ENCODE peak calls at places on chromosomes 3 and 15, in six cellular contexts. W, U, B, O, R and E are unnamed samples. For H3K27me3, the result is how much of the 10 kb centered on the place peaks cover.

GRCh38 chr15:63908986-63909385 is 75.2 kb upstream of the HERC1 start:
- DNase-seq in O (peak), R (peak), U (no peak), W (no peak), B (no peak), E (no peak)

GRCh38 chr15:31345606-31346366 is 19.2 kb downstream of the KLF13 start:
- DNase-seq in W (no peak), O (no peak), U (no peak), B (no peak), R (no peak), E (no peak)

GRCh38 chr15:71658036-71658435 is 152.3 kb upstream of the NR2E3 start:
- DNase-seq in W (no peak), O (no peak), B (no peak), R (no peak), U (no peak), E (no peak)

GRCh38 chr3:126261037-126261436 is 80.7 kb upstream of the ALDH1L1 start:
- DNase-seq in O (peak), W (no peak), R (peak), B (no peak), U (no peak), E (peak)

GRCh38 chr15:19899021-19899824 is 642.4 kb downstream of the GOLGA6L6 start:
- DNase-seq in R (no peak), W (no peak), U (no peak), B (no peak), O (no peak), E (no peak)

GRCh38 chr15:85118173-85118572 is 136.5 kb downstream of the PDE8A start:
- DNase-seq in B (no peak), U (no peak), W (no peak), R (no peak), O (no peak), E (no peak)

GRCh38 chr3:120693439-120694172 is 11.6 kb upstream of the HGD start:
- DNase-seq in R (peak), B (no peak), O (peak), W (no peak), U (no peak), E (no peak)

GRCh38 chr3:140859592-140860336 is 81.9 kb upstream of the SLC25A36 start:
- DNase-seq in U (no peak), W (no peak), R (no peak), O (no peak), B (no peak), E (no peak)

GRCh38 chr3:46127503-46127902 is 80.6 kb downstream of the CCR1 start:
- DNase-seq in U (no peak), B (no peak), R (peak), O (peak), W (no peak), E (no peak)

GRCh38 chr3:18295171-18295920 is 129.8 kb downstream of the SATB1 start:
- DNase-seq in O (peak), B (peak), U (peak), R (peak), W (no peak), E (no peak)

GRCh38 chr15:28977377-28978010 is 91.7 kb downstream of the APBA2 start:
- DNase-seq in O (peak), W (no peak), U (peak), B (peak), R (peak), E (no peak)

GRCh38 chr3:107598926-107599754 is 76.4 kb downstream of the BBX start:
- DNase-seq in U (peak), R (peak), B (no peak), W (peak), O (peak), E (no peak)

GRCh38 chr15:48858401-48858800 is 19.5 kb upstream of the EID1 start:
- DNase-seq in W (no peak), B (no peak), U (no peak), O (peak), R (peak), E (no peak)

GRCh38 chr15:98150084-98150483 is 189.6 kb downstream of the ARRDC4 start:
- DNase-seq in O (no peak), R (no peak), U (no peak), B (no peak), W (no peak), E (no peak)

GRCh38 chr3:24598691-24599090 is 104.0 kb upstream of the THRB start:
- DNase-seq in W (no peak), B (no peak), R (peak), U (no peak), O (no peak), E (no peak)

GRCh38 chr3:153752405-153753027 is 368.7 kb upstream of the ARHGEF26 start:
- DNase-seq in W (no peak), U (no peak), R (peak), O (no peak), B (no peak), E (no peak)

GRCh38 chr3:129014148-129014547 is 13.0 kb downstream of the EFCC1 start:
- DNase-seq in W (no peak), O (peak), U (no peak), R (no peak), B (no peak), E (no peak)

GRCh38 chr3:143464850-143465249 is 345.3 kb downstream of the CHST2 start:
- DNase-seq in B (no peak), O (peak), U (no peak), W (no peak), R (peak), E (no peak)

GRCh38 chr15:72271895-72272212 is 500 bp downstream of the PARP6 start:
- DNase-seq in O (peak), R (peak), W (no peak), B (no peak), U (no peak), E (no peak)

GRCh38 chr15:44132057-44132456 is 63.0 kb downstream of the FRMD5 start:
- DNase-seq in B (no peak), R (no peak), O (no peak), U (no peak), W (no peak), E (no peak)

GRCh38 chr3:138935864-138936762 is 10.8 kb downstream of the FOXL2 start:
- DNase-seq in R (peak), B (no peak), U (peak), W (peak), O (peak), E (no peak)

GRCh38 chr3:116483135-116483534 is 37.8 kb upstream of the LSAMP start:
- DNase-seq in O (no peak), U (no peak), W (no peak), R (no peak), B (no peak), E (no peak)

GRCh38 chr3:24154751-24155150 is 209.7 kb downstream of the NR1D2 start:
- DNase-seq in B (no peak), U (no peak), O (no peak), R (no peak), W (no peak), E (no peak)

GRCh38 chr3:66675383-66675782 is 174.6 kb upstream of the LRIG1 start:
- DNase-seq in R (no peak), U (no peak), W (no peak), B (no peak), O (peak), E (no peak)

GRCh38 chr3:107894998-107895397 is 195.8 kb downstream of the CD47 start:
- DNase-seq in U (no peak), B (no peak), O (no peak), R (no peak), W (no peak), E (no peak)

GRCh38 chr15:91867581-91868026 is 14.1 kb downstream of the SLCO3A1 start:
- DNase-seq in U (peak), R (peak), O (peak), B (peak), W (no peak), E (peak)

GRCh38 chr3:63067999-63068645 is 192.9 kb upstream of the CADPS start:
- DNase-seq in O (peak), B (no peak), W (no peak), U (peak), R (peak), E (no peak)

GRCh38 chr3:13268961-13269391 is 151.1 kb downstream of the NUP210 start:
- DNase-seq in W (no peak), R (no peak), U (no peak), O (no peak), B (no peak), E (no peak)

GRCh38 chr3:125031544-125031943 is 24.3 kb downstream of the HEG1 start:
- DNase-seq in W (no peak), B (no peak), U (no peak), O (no peak), R (no peak), E (no peak)

GRCh38 chr3:193016437-193016887 is 98.8 kb upstream of the MB21D2 start:
- DNase-seq in O (no peak), U (peak), R (no peak), B (no peak), W (no peak), E (no peak)

GRCh38 chr15:31758126-31758525 is 272.2 kb upstream of the CHRNA7 start:
- DNase-seq in W (no peak), R (peak), O (peak), U (peak), B (no peak), E (no peak)

GRCh38 chr15:39663684-39664083 is 82.8 kb downstream of the THBS1 start:
- DNase-seq in O (peak), B (no peak), U (no peak), W (no peak), R (peak), E (no peak)

GRCh38 chr15:99605490-99605931 is 39.7 kb downstream of the MEF2A start:
- DNase-seq in R (no peak), O (peak), W (no peak), U (no peak), B (no peak), E (no peak)

GRCh38 chr15:52803543-52804306 is 13.6 kb upstream of the ONECUT1 start:
- DNase-seq in R (no peak), O (no peak), W (no peak), U (no peak), B (no peak), E (no peak)

GRCh38 chr15:66252411-66253295 is 897 bp downstream of the MEGF11 start:
- DNase-seq in U (peak), O (no peak), R (peak), B (no peak), W (peak), E (no peak)

GRCh38 chr15:52040167-52040900 is 21.3 kb downstream of the MAPK6 start:
- DNase-seq in R (peak), B (no peak), O (peak), W (no peak), U (no peak), E (no peak)

GRCh38 chr3:64221564-64222257 is 3.6 kb downstream of the PRICKLE2 start:
- DNase-seq in O (no peak), U (no peak), R (no peak), B (no peak), W (no peak), E (no peak)

GRCh38 chr3:181698263-181698944 is 13.3 kb upstream of the SOX2 start:
- DNase-seq in B (no peak), O (no peak), U (no peak), R (no peak), W (no peak), E (no peak)

GRCh38 chr3:181694805-181695660 is 16.7 kb upstream of the SOX2 start:
- DNase-seq in W (no peak), R (peak), U (peak), O (no peak), B (no peak), E (no peak)

GRCh38 chr3:181699171-181699903 is 12.4 kb upstream of the SOX2 start:
- DNase-seq in O (no peak), W (no peak), U (no peak), R (no peak), B (no peak), E (no peak)

GRCh38 chr3:181695661-181696491 is 15.8 kb upstream of the SOX2 start:
- DNase-seq in R (peak), U (no peak), B (no peak), W (no peak), O (no peak), E (no peak)

GRCh38 chr3:181696641-181697230 is 15.0 kb upstream of the SOX2 start:
- DNase-seq in U (no peak), O (no peak), W (no peak), R (no peak), B (no peak), E (no peak)
- H3K27me3 ChIP-seq in U (half or more), O (under half), W (under half), R (under half), B (under half), E (under half)

DNA sequence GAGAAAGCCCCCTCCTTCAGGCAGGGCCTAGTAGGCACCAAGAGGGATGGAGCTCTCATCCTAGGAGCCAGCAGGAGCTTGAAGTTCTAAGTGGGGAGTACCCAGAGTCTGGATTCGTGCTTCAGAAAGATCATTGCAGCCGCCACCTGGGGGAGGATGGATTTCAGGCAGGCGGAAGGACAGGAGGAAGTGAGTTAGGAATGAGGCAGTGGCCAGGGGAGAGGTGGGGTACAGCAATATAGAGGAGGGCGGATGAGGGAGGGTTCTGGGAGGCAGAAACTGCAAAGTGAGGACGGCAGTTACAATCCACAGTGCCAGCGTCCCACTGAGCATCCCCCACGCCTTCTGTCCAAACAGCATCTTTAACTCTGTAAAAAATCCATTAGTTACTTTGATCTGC is 65.2 kb upstream of the LINGO1 start:
- DNase-seq in W (no peak), U (no peak), R (no peak), O (no peak), B (no peak), E (no peak)
- H3K27me3 ChIP-seq in W (under half), U (under half), R (under half), O (under half), B (under half), E (under half)

GRCh38 chr15:95350908-95351307 is 979.6 kb upstream of the NR2F2 start:
- DNase-seq in R (no peak), B (no peak), U (no peak), O (no peak), W (no peak), E (no peak)

GRCh38 chr15:95345867-95346266 is 984.6 kb upstream of the NR2F2 start:
- DNase-seq in R (no peak), W (no peak), U (no peak), B (no peak), O (no peak), E (no peak)

GRCh38 chr15:95347846-95348245 is 982.7 kb upstream of the NR2F2 start:
- DNase-seq in B (no peak), W (no peak), O (no peak), R (no peak), U (no peak), E (no peak)

GRCh38 chr15:95341686-95342085 is 988.8 kb upstream of the NR2F2 start:
- DNase-seq in U (no peak), R (no peak), B (no peak), W (no peak), O (no peak), E (no peak)

DNA sequence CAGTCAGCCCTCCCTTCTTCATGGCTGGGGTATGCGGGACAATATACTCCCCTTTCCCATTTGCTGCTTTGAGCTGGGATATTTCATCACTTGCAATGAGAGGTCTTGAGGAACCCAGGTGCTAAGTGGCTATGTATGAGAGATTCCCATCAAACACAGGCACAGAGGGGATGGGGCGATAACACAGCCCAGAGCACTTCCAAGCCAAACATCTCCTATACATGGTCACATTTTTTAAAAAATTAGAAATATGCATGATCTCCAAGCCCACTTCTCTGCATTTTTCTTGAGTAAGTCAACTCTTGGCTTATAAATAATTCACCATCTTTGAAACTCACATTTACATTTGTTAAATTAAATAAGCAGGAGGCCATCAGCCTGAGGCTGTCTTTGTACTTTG is 983.6 kb upstream of the NR2F2 start:
- DNase-seq in U (no peak), O (peak), W (no peak), B (no peak), R (no peak), E (no peak)
- H3K27me3 ChIP-seq in U (under half), O (under half), W (under half), B (under half), R (under half), E (under half)

DNA sequence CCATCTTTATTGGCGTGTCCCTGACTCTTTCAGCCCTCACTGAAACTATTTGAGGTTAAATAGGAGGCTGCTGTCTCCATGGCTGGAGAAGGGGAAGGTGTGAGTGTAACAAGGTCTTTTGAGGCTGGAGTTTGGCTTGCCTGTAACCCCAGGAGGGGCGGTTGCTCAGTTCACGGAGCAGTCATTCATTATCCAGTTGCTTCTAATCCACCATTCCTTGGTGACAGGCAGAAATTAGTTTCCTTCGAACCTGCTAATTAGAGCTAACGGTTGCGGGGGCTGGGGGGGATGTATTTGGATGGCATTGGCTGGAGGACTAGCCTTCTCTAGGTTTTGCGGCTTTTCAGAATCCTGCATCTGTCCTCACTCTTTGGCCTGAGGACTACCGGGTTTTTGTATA is 18.4 kb downstream of the FGD5 start:
- DNase-seq in O (no peak), R (no peak), U (no peak), W (no peak), B (no peak), E (no peak)
- H3K27me3 ChIP-seq in O (under half), R (half or more), U (under half), W (under half), B (under half), E (under half)

GRCh38 chr15:69647160-69647513 is 194.5 kb downstream of the RPLP1 start:
- DNase-seq in W (no peak), U (no peak), R (no peak), O (no peak), B (no peak), E (no peak)
- H3K27me3 ChIP-seq in W (under half), U (half or more), R (half or more), O (half or more), B (under half), E (under half)

DNA sequence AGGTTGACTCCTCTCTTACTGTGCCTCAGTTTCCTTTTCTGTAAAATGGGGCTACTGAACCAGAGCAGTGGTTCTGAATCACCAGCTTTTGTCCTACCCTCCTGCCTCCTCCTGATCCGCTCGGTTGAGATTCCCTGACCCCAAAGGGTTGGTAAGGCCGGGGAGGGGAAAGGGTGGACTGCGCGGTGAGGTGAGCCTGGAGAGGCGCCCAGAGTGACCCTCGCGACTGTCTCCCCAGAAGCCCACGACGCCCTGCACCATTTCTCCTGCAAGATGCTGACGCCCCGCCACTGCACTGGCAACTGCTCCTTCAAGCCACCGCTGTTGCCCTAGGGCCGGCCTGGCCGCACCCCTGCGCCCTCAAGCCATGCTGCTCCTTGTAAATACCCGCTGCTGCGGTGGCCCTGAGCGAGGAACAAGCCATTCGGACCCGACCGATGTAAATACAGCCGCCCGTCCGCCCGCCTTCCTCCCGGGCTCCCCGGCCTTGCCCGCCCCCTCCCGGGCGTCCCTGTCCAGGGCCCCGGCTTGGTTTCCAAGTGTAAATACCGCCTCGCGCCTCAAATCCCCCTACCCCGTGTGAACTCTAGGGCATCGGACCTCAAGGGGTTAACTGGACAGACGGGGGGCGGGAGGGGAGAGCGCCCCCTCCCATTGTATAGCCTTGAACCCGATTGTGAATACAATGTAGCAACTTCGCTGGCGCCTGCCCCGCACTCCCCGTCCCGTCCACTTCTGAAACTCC is 6.2 kb downstream of the RNU6-1 start:
- DNase-seq in W (peak), R (peak), B (no peak), U (no peak), O (no peak), E (no peak)
- H3K27me3 ChIP-seq in W (under half), R (half or more), B (under half), U (half or more), O (half or more), E (under half)

GRCh38 chr15:60889006-60889405 is 340.1 kb downstream of the RORA start:
- DNase-seq in O (no peak), R (no peak), U (no peak), W (no peak), B (no peak), E (no peak)

GRCh38 chr15:60889506-60889905 is 339.6 kb downstream of the RORA start:
- DNase-seq in R (no peak), W (no peak), O (no peak), U (no peak), B (no peak), E (no peak)

GRCh38 chr15:60893886-60894285 is 335.2 kb downstream of the RORA start:
- DNase-seq in U (no peak), W (no peak), B (no peak), R (no peak), O (no peak), E (no peak)

GRCh38 chr15:60886680-60887079 is 342.4 kb downstream of the RORA start:
- DNase-seq in W (no peak), R (no peak), B (no peak), O (no peak), U (no peak), E (no peak)

DNA sequence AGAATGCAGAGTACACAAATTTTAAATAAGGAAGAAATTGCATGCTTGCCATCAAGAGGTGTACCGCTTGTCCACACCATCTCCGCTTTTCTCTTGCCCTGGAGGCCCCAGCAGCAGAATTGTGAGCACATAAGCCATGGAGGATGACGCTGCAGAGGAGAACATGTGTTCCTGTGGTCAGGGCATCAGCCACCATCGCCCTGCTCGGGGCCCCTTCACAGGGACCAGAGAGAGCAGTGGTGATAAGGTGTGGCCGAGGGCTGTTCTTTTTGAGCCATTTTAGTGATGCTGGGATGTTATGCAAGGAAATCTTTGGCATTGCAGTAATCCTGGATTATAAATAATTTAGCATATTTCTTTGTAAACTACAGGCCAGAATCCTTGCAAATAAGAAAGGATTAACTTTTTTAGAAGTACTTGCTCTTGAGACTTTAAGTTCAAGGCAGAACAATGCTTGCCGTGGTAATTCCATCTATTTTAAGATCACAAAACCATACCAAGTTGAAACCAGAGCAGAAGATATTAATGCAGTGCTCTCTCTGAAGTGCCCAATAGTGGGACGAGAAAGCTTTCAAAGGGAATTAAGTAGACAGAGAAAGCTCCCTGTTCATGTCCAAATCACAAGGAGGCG is 338.6 kb downstream of the RORA start:
- DNase-seq in O (no peak), U (no peak), B (no peak), W (no peak), R (no peak), E (no peak)
- H3K27me3 ChIP-seq in O (half or more), U (under half), B (under half), W (under half), R (under half), E (under half)